ENCODE peak calls at places on chromosomes 2 and 18, in ten cellular contexts. One of them, this sample, is unnamed.

GRCh38 chr18:61731693-61732376 is 161.0 kb downstream of the RNF152 start:
- DNase-seq in osteocyte: no peak
- DNase-seq in CD4-positive, alpha-beta memory T cell: no peak
- DNase-seq in NCI-H1694 treated with DMSO at 0.1 percent for 48 hours: peak; percentile 22
- DNase-seq in AG08396: no peak
- DNase-seq in K562: no peak
- DNase-seq in GM13977: no peak
- DNase-seq in pons: no peak
- DNase-seq in EL: no peak
- DNase-seq in aorta: no peak
- DNase-seq in this sample: no peak

GRCh38 chr2:132669854-132670103 is 226 bp downstream of the LYPD1 start:
- DNase-seq in osteocyte: no peak
- DNase-seq in CD4-positive, alpha-beta memory T cell: no peak
- DNase-seq in NCI-H1694 treated with DMSO at 0.1 percent for 48 hours: peak; percentile 7
- DNase-seq in AG08396: peak; percentile 47
- DNase-seq in K562: no peak
- DNase-seq in GM13977: no peak
- DNase-seq in pons: no peak
- DNase-seq in EL: no peak
- DNase-seq in aorta: no peak
- DNase-seq in this sample: no peak

GRCh38 chr2:25933622-25934021 is 48.7 kb downstream of the KIF3C start:
- DNase-seq in osteocyte: no peak
- DNase-seq in CD4-positive, alpha-beta memory T cell: no peak
- DNase-seq in NCI-H1694 treated with DMSO at 0.1 percent for 48 hours: no peak
- DNase-seq in AG08396: no peak
- DNase-seq in K562: no peak
- DNase-seq in GM13977: no peak
- DNase-seq in pons: no peak
- DNase-seq in EL: no peak
- DNase-seq in aorta: no peak
- DNase-seq in this sample: no peak

GRCh38 chr18:50716902-50717301 is 102.9 kb downstream of the MRO start:
- DNase-seq in osteocyte: no peak
- DNase-seq in CD4-positive, alpha-beta memory T cell: no peak
- DNase-seq in NCI-H1694 treated with DMSO at 0.1 percent for 48 hours: no peak
- DNase-seq in AG08396: no peak
- DNase-seq in K562: no peak
- DNase-seq in GM13977: no peak
- DNase-seq in pons: no peak
- DNase-seq in EL: peak; percentile 57
- DNase-seq in aorta: no peak
- DNase-seq in this sample: no peak

GRCh38 chr18:22420649-22421048 is 2.9 kb upstream of the CTAGE1 start:
- DNase-seq in osteocyte: no peak
- DNase-seq in CD4-positive, alpha-beta memory T cell: no peak
- DNase-seq in NCI-H1694 treated with DMSO at 0.1 percent for 48 hours: no peak
- DNase-seq in AG08396: no peak
- DNase-seq in K562: no peak
- DNase-seq in GM13977: no peak
- DNase-seq in pons: no peak
- DNase-seq in EL: no peak
- DNase-seq in aorta: no peak
- DNase-seq in this sample: no peak

GRCh38 chr2:232345251-232345650 is 33.3 kb upstream of the ALPP start:
- DNase-seq in osteocyte: no peak
- DNase-seq in CD4-positive, alpha-beta memory T cell: no peak
- DNase-seq in NCI-H1694 treated with DMSO at 0.1 percent for 48 hours: no peak
- DNase-seq in AG08396: no peak
- DNase-seq in K562: no peak
- DNase-seq in GM13977: no peak
- DNase-seq in pons: no peak
- DNase-seq in EL: no peak
- DNase-seq in aorta: peak; percentile 27
- DNase-seq in this sample: no peak

GRCh38 chr2:43853141-43854081 is 14.6 kb downstream of the ABCG8 start:
- DNase-seq in osteocyte: peak; percentile 80
- DNase-seq in CD4-positive, alpha-beta memory T cell: no peak
- DNase-seq in NCI-H1694 treated with DMSO at 0.1 percent for 48 hours: no peak
- DNase-seq in AG08396: no peak
- DNase-seq in K562: peak; percentile 4
- DNase-seq in GM13977: peak; percentile 7
- DNase-seq in pons: no peak
- DNase-seq in EL: no peak
- DNase-seq in aorta: no peak
- DNase-seq in this sample: no peak

GRCh38 chr18:46459789-46460455 is 197.1 kb downstream of the LOXHD1 start:
- DNase-seq in osteocyte: no peak
- DNase-seq in CD4-positive, alpha-beta memory T cell: no peak
- DNase-seq in NCI-H1694 treated with DMSO at 0.1 percent for 48 hours: no peak
- DNase-seq in AG08396: no peak
- DNase-seq in K562: no peak
- DNase-seq in GM13977: no peak
- DNase-seq in pons: no peak
- DNase-seq in EL: no peak
- DNase-seq in aorta: no peak
- DNase-seq in this sample: no peak

GRCh38 chr18:12408247-12408869 is 629 bp downstream of the PRELID3A start:
- DNase-seq in osteocyte: no peak
- DNase-seq in CD4-positive, alpha-beta memory T cell: peak; percentile 6
- DNase-seq in NCI-H1694 treated with DMSO at 0.1 percent for 48 hours: no peak
- DNase-seq in AG08396: no peak
- DNase-seq in K562: no peak
- DNase-seq in GM13977: no peak
- DNase-seq in pons: peak; percentile 69
- DNase-seq in EL: peak; percentile 28
- DNase-seq in aorta: peak; percentile 59
- DNase-seq in this sample: no peak

GRCh38 chr2:21804151-21804550 is 680.4 kb downstream of the TDRD15 start:
- DNase-seq in osteocyte: no peak
- DNase-seq in CD4-positive, alpha-beta memory T cell: no peak
- DNase-seq in NCI-H1694 treated with DMSO at 0.1 percent for 48 hours: no peak
- DNase-seq in AG08396: no peak
- DNase-seq in K562: no peak
- DNase-seq in GM13977: no peak
- DNase-seq in pons: no peak
- DNase-seq in EL: no peak
- DNase-seq in aorta: no peak
- DNase-seq in this sample: no peak

GRCh38 chr2:137467246-137467862 is 496.9 kb upstream of the HNMT start:
- DNase-seq in osteocyte: no peak
- DNase-seq in CD4-positive, alpha-beta memory T cell: no peak
- DNase-seq in NCI-H1694 treated with DMSO at 0.1 percent for 48 hours: peak; percentile 72
- DNase-seq in AG08396: peak; percentile 12
- DNase-seq in K562: no peak
- DNase-seq in GM13977: peak; percentile 16
- DNase-seq in pons: peak; percentile 40
- DNase-seq in EL: peak; percentile 40
- DNase-seq in aorta: no peak
- DNase-seq in this sample: no peak

GRCh38 chr2:163553601-163554000 is 182.2 kb downstream of the FIGN start:
- DNase-seq in osteocyte: no peak
- DNase-seq in CD4-positive, alpha-beta memory T cell: no peak
- DNase-seq in NCI-H1694 treated with DMSO at 0.1 percent for 48 hours: no peak
- DNase-seq in AG08396: no peak
- DNase-seq in K562: no peak
- DNase-seq in GM13977: no peak
- DNase-seq in pons: no peak
- DNase-seq in EL: peak; percentile 16
- DNase-seq in aorta: no peak
- DNase-seq in this sample: no peak

GRCh38 chr2:66434679-66435548 is at the start of gene MEIS1:
- DNase-seq in osteocyte: peak; percentile 88
- DNase-seq in CD4-positive, alpha-beta memory T cell: peak; percentile 4
- DNase-seq in NCI-H1694 treated with DMSO at 0.1 percent for 48 hours: peak; percentile 92
- DNase-seq in AG08396: peak; percentile 90
- DNase-seq in K562: peak; percentile 76
- DNase-seq in GM13977: peak; percentile 79
- DNase-seq in pons: peak; percentile 94
- DNase-seq in EL: peak; percentile 97
- DNase-seq in aorta: peak; percentile 93
- DNase-seq in this sample: no peak

GRCh38 chr18:52343138-52343537 is 3.1 kb downstream of the DCC start:
- DNase-seq in osteocyte: no peak
- DNase-seq in CD4-positive, alpha-beta memory T cell: no peak
- DNase-seq in NCI-H1694 treated with DMSO at 0.1 percent for 48 hours: peak; percentile 42
- DNase-seq in AG08396: no peak
- DNase-seq in K562: no peak
- DNase-seq in GM13977: peak; percentile 29
- DNase-seq in pons: peak; percentile 94
- DNase-seq in EL: no peak
- DNase-seq in aorta: no peak
- DNase-seq in this sample: no peak

GRCh38 chr2:73979021-73979420 is 5.7 kb upstream of the TET3 start:
- DNase-seq in osteocyte: no peak
- DNase-seq in CD4-positive, alpha-beta memory T cell: peak; percentile 77
- DNase-seq in NCI-H1694 treated with DMSO at 0.1 percent for 48 hours: no peak
- DNase-seq in AG08396: no peak
- DNase-seq in K562: no peak
- DNase-seq in GM13977: peak; percentile 69
- DNase-seq in pons: no peak
- DNase-seq in EL: no peak
- DNase-seq in aorta: no peak
- DNase-seq in this sample: peak; percentile 83

GRCh38 chr2:28976584-28976983 is 4.5 kb upstream of the TOGARAM2 start:
- DNase-seq in osteocyte: no peak
- DNase-seq in CD4-positive, alpha-beta memory T cell: no peak
- DNase-seq in NCI-H1694 treated with DMSO at 0.1 percent for 48 hours: no peak
- DNase-seq in AG08396: peak; percentile 47
- DNase-seq in K562: no peak
- DNase-seq in GM13977: no peak
- DNase-seq in pons: no peak
- DNase-seq in EL: peak; percentile 91
- DNase-seq in aorta: no peak
- DNase-seq in this sample: no peak

GRCh38 chr2:106537047-106537446 is 49.9 kb downstream of the CD8B2 start:
- DNase-seq in osteocyte: no peak
- DNase-seq in CD4-positive, alpha-beta memory T cell: no peak
- DNase-seq in NCI-H1694 treated with DMSO at 0.1 percent for 48 hours: no peak
- DNase-seq in AG08396: no peak
- DNase-seq in K562: no peak
- DNase-seq in GM13977: no peak
- DNase-seq in pons: peak; percentile 76
- DNase-seq in EL: no peak
- DNase-seq in aorta: peak; percentile 65
- DNase-seq in this sample: no peak

This sample was measured in naive thymus-derived CD4-positive, alpha-beta T cell.